ENCODE peak calls at places on chromosomes 16 and 17, in nine cellular contexts. Y, T, C, J, W, U, G, N and R are unnamed samples.

GRCh38 chr16:13992322-13992721 is 72.4 kb downstream of the ERCC4 start:
- DNase-seq in U (no peak), C (no peak), W (no peak), G (no peak), T (no peak), Y (no peak), J (no peak), N (no peak), R (no peak)

GRCh38 chr16:77711775-77712174 is 10.5 kb upstream of the NUDT7 start:
- DNase-seq in G (no peak), N (no peak), C (no peak), J (no peak), T (no peak), Y (no peak), W (no peak), U (no peak), R (no peak)

GRCh38 chr17:76630151-76630550 is 13.4 kb downstream of the ST6GALNAC1 start:
- DNase-seq in G (no peak), C (no peak), U (no peak), J (no peak), T (peak), N (no peak), W (no peak), Y (no peak), R (no peak)

GRCh38 chr17:62093188-62094155 is 28.4 kb upstream of the MED13 start:
- DNase-seq in J (no peak), T (no peak), G (peak), Y (no peak), U (no peak), C (no peak), W (no peak), N (no peak), R (peak)

GRCh38 chr17:78753316-78754250 is 28.5 kb downstream of the CYTH1 start:
- DNase-seq in N (no peak), J (no peak), C (no peak), G (no peak), U (no peak), Y (no peak), W (no peak), T (no peak), R (no peak)

GRCh38 chr17:73436966-73437365 is 125.2 kb upstream of the CDC42EP4 start:
- DNase-seq in U (no peak), J (no peak), Y (no peak), N (no peak), W (no peak), C (no peak), T (no peak), G (no peak), R (no peak)

GRCh38 chr17:43983515-43984411 is 20.7 kb upstream of the NAGS start:
- DNase-seq in C (no peak), Y (no peak), U (peak), J (no peak), N (no peak), W (no peak), G (no peak), T (peak), R (no peak)

GRCh38 chr17:53137919-53138318 is 684.8 kb upstream of the KIF2B start:
- DNase-seq in Y (no peak), W (no peak), J (no peak), G (no peak), C (no peak), T (no peak), N (no peak), U (no peak), R (no peak)

GRCh38 chr17:79960788-79961522 is 74.7 kb downstream of the TBC1D16 start:
- DNase-seq in G (no peak), C (no peak), U (no peak), W (no peak), J (no peak), N (no peak), Y (no peak), T (peak), R (peak)

GRCh38 chr17:62892870-62893338 is 73.1 kb upstream of the TANC2 start:
- DNase-seq in T (peak), N (no peak), J (no peak), U (no peak), G (peak), Y (no peak), W (no peak), C (no peak), R (peak)

GRCh38 chr17:14747576-14747940 is 446.7 kb downstream of the HS3ST3B1 start:
- DNase-seq in U (no peak), G (no peak), T (no peak), C (no peak), W (no peak), Y (no peak), N (no peak), J (no peak), R (no peak)

GRCh38 chr16:89187337-89188063 is 12.8 kb downstream of the SLC22A31 start:
- DNase-seq in Y (no peak), J (peak), C (no peak), W (no peak), T (peak), U (no peak), G (peak), N (no peak), R (no peak)

GRCh38 chr16:88759245-88759975 is 25.6 kb downstream of the PIEZO1 start:
- DNase-seq in W (no peak), Y (peak), N (peak), G (no peak), J (no peak), T (peak), U (no peak), C (peak), R (no peak)

GRCh38 chr17:78040561-78041400 is 82.3 kb downstream of the TNRC6C start:
- DNase-seq in T (peak), Y (peak), G (no peak), J (no peak), U (peak), N (peak), C (peak), W (peak), R (peak)